ENCODE peak calls at places on chromosomes 1 and 21, in five cellular contexts. O is right lobe of liver, J is SK-N-MC, Q is AG09309, E is pancreas. G is an unnamed sample.

GRCh38 chr1:2604156-2604853 is 17.7 kb downstream of the PRXL2B start:
- DNase-seq in E (no peak), O (peak), J (no peak), Q (no peak), G (no peak)

GRCh38 chr1:45304311-45305081 is 22.2 kb upstream of the HPDL start:
- DNase-seq in Q (no peak), O (peak), E (peak), J (no peak), G (no peak)

GRCh38 chr1:183186820-183187219 is 756 bp downstream of the LAMC2 start:
- DNase-seq in O (no peak), Q (no peak), E (no peak), J (no peak), G (no peak)

GRCh38 chr1:229981736-229982135 is 85.3 kb upstream of the GALNT2 start:
- DNase-seq in E (no peak), O (no peak), J (no peak), Q (no peak), G (no peak)

GRCh38 chr1:246254854-246255253 is 252.2 kb downstream of the SMYD3 start:
- DNase-seq in E (no peak), O (no peak), Q (no peak), J (no peak), G (no peak)

GRCh38 chr1:207831517-207832327 is 79.2 kb downstream of the CD34 start:
- DNase-seq in J (no peak), E (no peak), Q (no peak), O (no peak), G (no peak)

GRCh38 chr1:116855788-116856187 is 53.9 kb upstream of the PTGFRN start:
- DNase-seq in O (no peak), E (no peak), J (peak), Q (no peak), G (no peak)

GRCh38 chr1:174871886-174872285 is 127.9 kb upstream of the CACYBP start:
- DNase-seq in E (no peak), J (no peak), Q (no peak), O (no peak), G (no peak)

GRCh38 chr1:58812926-58813325 is 29.1 kb upstream of the JUN start:
- DNase-seq in E (no peak), O (no peak), Q (no peak), J (no peak), G (no peak)

DNA sequence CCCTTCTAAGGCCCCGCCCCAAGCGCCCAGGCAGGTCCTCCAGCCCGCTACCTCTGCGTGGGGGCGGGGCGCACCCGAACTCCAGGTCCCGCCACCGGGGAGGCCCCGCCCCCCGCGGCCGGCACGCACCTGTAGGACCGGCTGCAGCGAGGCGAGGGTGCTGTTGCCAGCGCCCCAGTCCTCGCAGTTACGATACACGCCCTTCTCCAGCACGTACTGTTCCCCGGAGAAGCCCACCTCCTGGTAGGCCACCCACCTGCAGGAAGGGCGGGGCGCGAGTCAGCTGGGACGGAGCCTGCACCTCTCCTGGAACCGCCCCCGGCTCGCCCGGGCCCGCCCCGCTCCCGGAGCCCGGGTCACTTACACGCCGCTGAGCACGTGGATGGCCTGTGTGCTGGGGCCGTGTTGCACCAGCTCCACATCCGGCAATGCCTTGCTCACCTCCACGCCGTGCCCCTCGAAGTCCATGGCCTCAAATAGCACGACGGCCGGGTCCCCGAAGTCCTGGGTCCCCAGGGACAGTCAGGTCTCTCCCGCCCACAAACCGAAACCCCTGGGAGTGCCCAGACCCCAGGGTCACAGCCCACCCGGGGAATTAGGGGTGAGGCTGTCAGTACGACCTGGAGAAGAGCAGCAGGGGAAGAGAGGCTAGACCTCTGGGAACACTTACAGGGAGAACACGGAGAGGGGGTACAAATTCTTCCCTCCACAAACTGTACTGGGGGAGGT is 17.3 kb downstream of the CRYBG2 start:
- DNase-seq in Q (no peak), J (no peak), E (peak), O (peak), G (peak)
- H3K4me3 ChIP-seq in Q (peak), J (peak), E (peak), O (peak), G (peak)

GRCh38 chr1:107771377-107771776 is 193.6 kb downstream of the VAV3 start:
- DNase-seq in J (no peak), O (no peak), E (no peak), Q (no peak), G (no peak)
- H3K4me3 ChIP-seq in J (no peak), O (no peak), E (no peak), Q (no peak), G (no peak)

GRCh38 chr21:22885614-22886013 is 1887.4 kb downstream of the NCAM2 start:
- DNase-seq in E (no peak), J (no peak), Q (no peak), O (no peak), G (no peak)

GRCh38 chr21:22881131-22881530 is 1882.9 kb downstream of the NCAM2 start:
- DNase-seq in O (no peak), Q (no peak), J (no peak), E (no peak), G (no peak)

GRCh38 chr21:22880573-22880972 is 1882.4 kb downstream of the NCAM2 start:
- DNase-seq in Q (no peak), O (no peak), E (no peak), J (no peak), G (no peak)

GRCh38 chr21:22889445-22889844 is 1891.2 kb downstream of the NCAM2 start:
- DNase-seq in J (no peak), E (no peak), O (no peak), Q (no peak), G (no peak)

GRCh38 chr21:22885079-22885478 is 1886.9 kb downstream of the NCAM2 start:
- DNase-seq in O (no peak), Q (no peak), E (no peak), J (no peak), G (no peak)
- H3K4me3 ChIP-seq in O (no peak), Q (no peak), E (no peak), J (no peak), G (no peak)

DNA sequence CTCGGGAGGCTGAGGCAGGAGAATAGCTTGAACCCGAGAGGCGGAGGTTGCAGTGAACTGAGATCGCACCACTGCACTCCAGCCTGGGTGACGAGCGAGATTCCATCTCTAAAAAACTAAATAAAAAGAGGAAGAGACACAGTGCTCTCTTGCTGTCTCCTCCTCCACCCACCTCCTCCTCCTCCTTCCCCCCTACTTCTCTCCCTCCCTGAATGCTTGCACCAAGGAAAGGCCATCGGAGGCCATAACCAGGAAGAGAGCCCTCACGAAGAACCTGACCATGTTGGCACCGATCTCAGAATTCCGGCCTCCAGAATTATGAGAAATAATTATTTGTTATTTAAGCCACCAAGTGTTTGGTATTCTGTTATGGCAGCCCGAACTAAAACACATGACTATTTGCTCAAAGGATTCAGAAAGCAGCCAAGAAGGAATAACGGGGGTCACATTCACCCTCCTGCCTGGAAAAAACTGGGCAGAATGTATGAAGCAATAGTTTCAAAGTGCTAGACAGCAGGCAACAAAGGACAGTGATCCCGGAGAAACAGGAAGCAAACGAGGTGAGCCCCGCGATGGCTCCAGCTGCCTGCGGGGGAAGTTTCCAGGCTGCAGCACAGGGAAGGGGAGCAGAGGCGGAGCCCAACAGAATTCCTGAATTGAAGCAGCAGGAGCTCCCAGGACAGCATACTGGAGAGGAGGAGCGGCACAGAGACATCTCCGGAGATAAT is 35.8 kb downstream of the LDLRAD1 start:
- DNase-seq in E (peak), O (peak), J (no peak), Q (no peak), G (peak)
- H3K4me3 ChIP-seq in E (peak), O (peak), J (peak), Q (peak), G (no peak)

DNA sequence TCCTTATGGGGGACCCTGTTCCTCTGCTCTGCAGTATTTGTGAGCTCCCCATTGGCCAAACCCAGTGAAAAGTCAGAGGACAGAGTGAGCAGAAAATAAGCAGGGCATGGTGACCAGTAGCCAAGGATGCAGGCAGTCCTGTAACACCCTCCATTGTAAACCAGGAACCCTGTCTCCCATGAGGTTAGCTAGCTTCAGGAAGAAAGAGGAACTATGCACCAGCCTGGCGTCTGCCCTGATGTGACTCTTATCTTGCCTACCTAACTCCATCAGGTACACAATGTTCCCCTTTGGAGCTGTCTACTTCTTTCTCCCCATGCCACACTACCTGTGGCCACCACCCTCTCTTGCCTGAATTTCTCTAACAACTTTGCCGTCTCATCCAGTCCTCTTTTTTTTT is 119.2 kb downstream of the LRIG2 start:
- DNase-seq in J (no peak), E (no peak), Q (no peak), O (no peak), G (no peak)
- H3K4me3 ChIP-seq in J (no peak), E (no peak), Q (no peak), O (no peak), G (no peak)

GRCh38 chr1:77976433-77977076 is 2.3 kb downstream of the FUBP1 start:
- DNase-seq in J (no peak), E (no peak), O (no peak), Q (no peak), G (no peak)
- H3K4me3 ChIP-seq in J (peak), E (no peak), O (peak), Q (peak), G (no peak)

GRCh38 chr1:203311368-203312301 is 6.3 kb downstream of the BTG2 start:
- DNase-seq in J (no peak), E (no peak), O (no peak), Q (no peak), G (no peak)

GRCh38 chr1:203308205-203309114 is 3.1 kb downstream of the BTG2 start:
- DNase-seq in Q (no peak), O (no peak), J (no peak), E (no peak), G (no peak)

GRCh38 chr1:203306970-203307541 is 1.7 kb downstream of the BTG2 start:
- DNase-seq in O (no peak), Q (no peak), E (peak), J (no peak), G (no peak)

GRCh38 chr1:203307690-203308126 is 2.4 kb downstream of the BTG2 start:
- DNase-seq in O (no peak), E (no peak), Q (no peak), J (no peak), G (no peak)

GRCh38 chr1:203309115-203309429 is 3.8 kb downstream of the BTG2 start:
- DNase-seq in J (no peak), Q (no peak), E (no peak), O (no peak), G (no peak)
- H3K4me3 ChIP-seq in J (no peak), Q (no peak), E (no peak), O (no peak), G (no peak)

DNA sequence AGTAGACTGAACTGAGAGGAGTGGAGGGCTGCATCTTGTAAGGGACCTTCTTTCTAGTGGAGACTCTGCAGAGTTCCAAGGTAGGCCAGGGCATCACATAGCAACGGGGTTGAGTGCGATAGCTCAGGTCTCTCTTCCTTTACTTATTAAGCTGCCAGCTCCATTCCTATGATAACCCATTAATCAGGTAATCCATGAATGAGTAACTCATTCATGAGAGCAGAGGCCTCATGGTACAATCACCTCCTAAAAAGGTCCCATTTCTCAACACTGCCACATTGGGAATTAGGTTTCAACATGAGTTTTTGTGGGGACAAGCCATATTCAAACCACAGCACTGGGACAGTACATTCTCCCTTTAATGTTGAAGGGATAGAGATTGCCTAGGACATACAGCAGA is 21.3 kb downstream of the VN1R5 start:
- DNase-seq in O (no peak), E (no peak), Q (no peak), J (no peak), G (no peak)
- H3K4me3 ChIP-seq in O (no peak), E (no peak), Q (no peak), J (no peak), G (no peak)

G was measured in WERI-Rb-1.